ENCODE peak calls at places on chromosomes 4 and X, in four cellular contexts. G, I, A and L are unnamed samples. For H3K9me3, the result is how much of the 10 kb centered on the place peaks cover.

GRCh38 chr4:47434931-47435330 is 28.6 kb downstream of the COMMD8 start:
- DNase-seq in G (no peak), A (no peak), I (no peak), L (no peak)

GRCh38 chr4:39043697-39044363 is 11.6 kb upstream of the TMEM156 start:
- DNase-seq in A (no peak), I (no peak), G (no peak), L (no peak)

GRCh38 chrX:39773923-39774803 is 323.6 kb downstream of the BCOR start:
- DNase-seq in I (no peak), A (no peak), G (no peak), L (no peak)

GRCh38 chr4:73481356-73481755 is at the start of gene AFM:
- DNase-seq in I (no peak), A (no peak), G (no peak), L (no peak)

GRCh38 chr4:19807505-19807904 is 444.2 kb upstream of the SLIT2 start:
- DNase-seq in A (no peak), G (no peak), I (no peak), L (no peak)

GRCh38 chrX:23668335-23668734 is 1.0 kb downstream of the PRDX4 start:
- DNase-seq in I (no peak), G (no peak), A (no peak), L (no peak)

GRCh38 chr4:4247711-4248035 is 350 bp downstream of the TMEM128 start:
- DNase-seq in G (no peak), I (no peak), A (no peak), L (no peak)

GRCh38 chr4:130074096-130074495 is 978.1 kb downstream of the C4orf33 start:
- DNase-seq in A (no peak), G (no peak), I (no peak), L (no peak)

GRCh38 chr4:15001825-15002658 is at the start of gene CPEB2:
- DNase-seq in I (peak), A (peak), G (peak), L (peak)

GRCh38 chr4:185933078-185933581 is 121.1 kb upstream of the SORBS2 start:
- DNase-seq in G (no peak), A (no peak), I (no peak), L (no peak)

GRCh38 chr4:113951263-113951662 is 28.2 kb downstream of the ARSJ start:
- DNase-seq in I (no peak), G (no peak), A (no peak), L (no peak)

GRCh38 chr4:160510925-160511324 is 1408.0 kb downstream of the RAPGEF2 start:
- DNase-seq in A (no peak), G (no peak), I (no peak), L (no peak)

GRCh38 chr4:147773261-147774184 is 41.6 kb downstream of the ARHGAP10 start:
- DNase-seq in I (no peak), G (no peak), A (no peak), L (no peak)

GRCh38 chrX:26922278-26922677 is 540.9 kb downstream of the PPP4R3C start:
- DNase-seq in G (no peak), I (no peak), A (no peak), L (no peak)

GRCh38 chr4:73388887-73389286 is 15.2 kb upstream of the ALB start:
- DNase-seq in A (no peak), I (no peak), G (no peak), L (no peak)

GRCh38 chrX:136665258-136665900 is 17.4 kb downstream of the CD40LG start:
- DNase-seq in G (no peak), A (no peak), I (no peak), L (no peak)

GRCh38 chr4:139973015-139973414 is 181.0 kb downstream of the MAML3 start:
- DNase-seq in I (no peak), G (no peak), A (no peak), L (no peak)

GRCh38 chr4:23021040-23021439 is 328.3 kb downstream of the GBA3 start:
- DNase-seq in A (no peak), I (no peak), G (no peak), L (no peak)

GRCh38 chr4:171186700-171187099 is 626.5 kb upstream of the GALNTL6 start:
- DNase-seq in I (no peak), G (no peak), A (no peak), L (no peak)

GRCh38 chrX:53544936-53545335 is 110.8 kb upstream of the HSD17B10 start:
- DNase-seq in G (no peak), I (no peak), A (no peak), L (no peak)

GRCh38 chrX:1450381-1451161 is 2.1 kb downstream of the ASMTL start:
- DNase-seq in G (no peak), I (no peak), A (peak), L (no peak)

GRCh38 chrX:111086521-111087127 is 9.4 kb upstream of the PAK3 start:
- DNase-seq in I (no peak), A (no peak), G (no peak), L (no peak)

GRCh38 chrX:105876658-105877057 is 54.3 kb downstream of the NRK start:
- DNase-seq in A (no peak), I (no peak), G (no peak), L (no peak)

GRCh38 chrX:41394293-41394692 is 52.9 kb upstream of the NYX start:
- DNase-seq in G (no peak), I (no peak), A (no peak), L (no peak)

GRCh38 chr4:146436423-146437162 is 85.1 kb downstream of the SLC10A7 start:
- DNase-seq in G (no peak), A (no peak), I (no peak), L (no peak)

GRCh38 chr4:173499568-173500535 is 30.2 kb downstream of the HAND2 start:
- DNase-seq in A (no peak), I (no peak), G (no peak), L (no peak)

GRCh38 chr4:117137143-117137542 is 51.8 kb upstream of the TRAM1L1 start:
- DNase-seq in G (no peak), A (no peak), I (no peak), L (no peak)

GRCh38 chrX:74578137-74578536 is 36.3 kb downstream of the RLIM start:
- DNase-seq in A (no peak), I (no peak), G (no peak), L (no peak)

GRCh38 chr4:2253160-2254084 is 8.5 kb downstream of the MXD4 start:
- DNase-seq in I (peak), A (peak), G (no peak), L (no peak)

GRCh38 chr4:82123934-82124333 is 249.9 kb downstream of the HNRNPD start:
- DNase-seq in I (no peak), A (no peak), G (no peak), L (no peak)

GRCh38 chrX:29691044-29691443 is 524.3 kb upstream of the MAGEB2 start:
- DNase-seq in I (no peak), G (no peak), A (no peak), L (no peak)

GRCh38 chr4:5712517-5712916 is 1.5 kb downstream of the EVC start:
- DNase-seq in I (no peak), A (no peak), G (no peak), L (no peak)

GRCh38 chr4:157204634-157205244 is 15.8 kb upstream of the GRIA2 start:
- DNase-seq in I (no peak), A (peak), G (no peak), L (no peak)

GRCh38 chr4:51836531-51836930 is 6.4 kb upstream of the DCUN1D4 start:
- DNase-seq in G (no peak), A (no peak), I (no peak), L (no peak)

GRCh38 chr4:106109929-106110328 is 206.1 kb downstream of the TBCK start:
- DNase-seq in A (no peak), I (no peak), G (no peak), L (no peak)
- H3K9me3 ChIP-seq in A (under half), I (under half), G (under half), L (under half)

GRCh38 chr4:156169011-156169410 is 215.3 kb upstream of the CTSO start:
- DNase-seq in A (no peak), I (peak), G (peak), L (no peak)
- H3K9me3 ChIP-seq in A (under half), I (under half), G (under half), L (under half)

GRCh38 chr4:167581449-167581965 is 347.2 kb upstream of the SPOCK3 start:
- DNase-seq in A (no peak), I (no peak), G (no peak), L (no peak)
- H3K9me3 ChIP-seq in A (under half), I (under half), G (under half), L (under half)

GRCh38 chr4:7570156-7570778 is 135.5 kb upstream of the PSAPL1 start:
- DNase-seq in G (no peak), I (no peak), A (no peak), L (no peak)

GRCh38 chr4:7573692-7574091 is 139.0 kb upstream of the PSAPL1 start:
- DNase-seq in I (no peak), A (no peak), G (no peak), L (no peak)

GRCh38 chr4:7571001-7571400 is 136.3 kb upstream of the PSAPL1 start:
- DNase-seq in A (no peak), I (no peak), G (no peak), L (no peak)

GRCh38 chr4:7571736-7572135 is 137.0 kb upstream of the PSAPL1 start:
- DNase-seq in I (no peak), G (no peak), A (no peak), L (no peak)

GRCh38 chr4:7575426-7575825 is 140.7 kb upstream of the PSAPL1 start:
- DNase-seq in A (no peak), I (no peak), G (no peak), L (no peak)
- H3K9me3 ChIP-seq in A (half or more), I (under half), G (half or more), L (under half)

DNA sequence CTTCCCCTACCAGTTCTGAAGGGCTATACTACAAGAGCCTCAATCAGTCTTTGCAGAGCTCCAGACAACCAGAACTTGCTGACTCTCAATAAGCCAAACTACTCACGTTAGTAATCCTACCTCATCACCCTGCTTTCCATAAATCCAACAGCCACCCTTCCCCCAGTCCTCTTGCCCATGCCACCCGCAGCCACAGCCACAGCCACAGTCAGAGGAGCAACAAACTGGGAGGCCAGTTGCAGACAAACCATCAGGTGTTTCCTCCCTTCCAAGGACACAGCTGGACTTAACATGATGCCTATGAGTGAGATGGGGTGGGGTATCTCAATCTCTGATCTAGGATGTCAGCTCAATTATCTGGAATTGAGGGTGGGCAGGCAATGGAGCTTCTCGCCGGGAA is 1.0 kb downstream of the GABRA3 start:
- DNase-seq in I (no peak), A (no peak), G (no peak), L (no peak)
- H3K9me3 ChIP-seq in I (under half), A (under half), G (under half), L (under half)

GRCh38 chrX:153564047-153564606 is 34.8 kb downstream of the CCNQ start:
- DNase-seq in A (no peak), G (no peak), I (no peak), L (no peak)
- H3K9me3 ChIP-seq in A (under half), G (under half), I (under half), L (under half)

GRCh38 chr4:129064717-129065116 is 28.6 kb downstream of the SCLT1 start:
- DNase-seq in I (no peak), A (no peak), G (no peak), L (no peak)

GRCh38 chr4:129059028-129059427 is 34.3 kb downstream of the SCLT1 start:
- DNase-seq in I (no peak), A (no peak), G (no peak), L (no peak)

GRCh38 chr4:129063640-129064039 is 29.7 kb downstream of the SCLT1 start:
- DNase-seq in G (no peak), A (no peak), I (no peak), L (no peak)

DNA sequence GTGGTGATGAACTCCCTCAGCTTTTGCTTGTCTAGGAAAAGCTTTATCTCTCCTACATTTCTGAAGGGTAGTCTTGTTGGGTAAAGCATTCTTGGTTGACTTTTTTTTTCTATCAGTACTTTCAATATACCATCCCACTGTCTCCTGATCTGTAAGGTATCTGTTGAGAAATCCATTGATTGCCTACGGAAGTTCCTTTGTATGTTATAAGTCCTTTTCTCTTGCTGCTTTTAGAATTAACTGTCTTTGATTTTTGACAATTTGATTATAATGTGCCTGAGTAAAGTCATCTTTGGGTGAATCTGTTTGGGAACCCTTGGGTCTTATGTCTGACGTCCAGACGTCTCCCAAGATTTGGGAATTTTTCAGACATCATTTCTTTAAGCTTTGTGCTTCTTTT is 30.8 kb downstream of the SCLT1 start:
- DNase-seq in A (no peak), I (no peak), G (no peak), L (no peak)
- H3K9me3 ChIP-seq in A (half or more), I (under half), G (under half), L (under half)

GRCh38 chrX:149494844-149495565 is 10.1 kb downstream of the IDS start:
- DNase-seq in I (no peak), G (peak), A (no peak), L (no peak)
- H3K9me3 ChIP-seq in I (under half), G (under half), A (under half), L (under half)

GRCh38 chrX:19343085-19343461 is 654 bp upstream of the PDHA1 start:
- DNase-seq in A (no peak), G (no peak), I (no peak), L (no peak)
- H3K9me3 ChIP-seq in A (under half), G (under half), I (under half), L (under half)